ENCODE peak calls at places on chromosomes 4 and X, in six cellular contexts. T is transverse colon, B is HCT116, A is suprapubic skin, K is heart left ventricle, Z is testis. G is an unnamed sample.

GRCh38 chrX:10591363-10592036 is 28.9 kb downstream of the MID1 start:
- DNase-seq in T (no peak), B (no peak), A (no peak), K (no peak), Z (no peak), G (no peak)

GRCh38 chr4:180665994-180666818 is 1577.0 kb upstream of the TENM3 start:
- DNase-seq in T (no peak), B (peak; percentile 76), A (no peak), K (no peak), Z (peak; percentile 40), G (no peak)

GRCh38 chr4:76689079-76689817 is 208.7 kb downstream of the SOWAHB start:
- DNase-seq in T (peak; percentile 52), B (peak; percentile 18), A (no peak), K (peak; percentile 41), Z (peak; percentile 38), G (peak; percentile 78)

GRCh38 chr4:32216502-32216901 is 1496.3 kb downstream of the PCDH7 start:
- DNase-seq in T (no peak), B (no peak), A (no peak), K (no peak), Z (no peak), G (no peak)

GRCh38 chr4:48340276-48340904 is 939 bp upstream of the SLAIN2 start:
- DNase-seq in T (peak; percentile 43), B (no peak), A (no peak), K (no peak), Z (no peak), G (no peak)

GRCh38 chr4:153019906-153020305 is 83.8 kb downstream of the FHDC1 start:
- DNase-seq in T (no peak), B (no peak), A (no peak), K (no peak), Z (no peak), G (no peak)

GRCh38 chrX:13110427-13111324 is 66.3 kb upstream of the FAM9C start:
- DNase-seq in T (peak; percentile 51), B (peak; percentile 33), A (peak; percentile 73), K (peak; percentile 38), Z (no peak), G (no peak)

GRCh38 chr4:23382880-23383279 is 507.0 kb downstream of the PPARGC1A start:
- DNase-seq in T (no peak), B (no peak), A (no peak), K (no peak), Z (no peak), G (no peak)

GRCh38 chr4:26267087-26267486 is 53.7 kb upstream of the RBPJ start:
- DNase-seq in T (peak; percentile 47), B (no peak), A (peak; percentile 80), K (peak; percentile 21), Z (peak; percentile 78), G (no peak)

GRCh38 chrX:53398216-53398615 is 24.2 kb downstream of the SMC1A start:
- DNase-seq in T (no peak), B (no peak), A (no peak), K (no peak), Z (no peak), G (no peak)

GRCh38 chrX:75156537-75156945 is 458 bp upstream of the ABCB7 start:
- DNase-seq in T (no peak), B (no peak), A (no peak), K (no peak), Z (no peak), G (no peak)

GRCh38 chr4:134695433-134695832 is 493.8 kb upstream of the PABPC4L start:
- DNase-seq in T (no peak), B (no peak), A (no peak), K (no peak), Z (no peak), G (no peak)

GRCh38 chr4:157271166-157271869 is 50.8 kb downstream of the GRIA2 start:
- DNase-seq in T (no peak), B (no peak), A (no peak), K (no peak), Z (no peak), G (no peak)

GRCh38 chr4:148116264-148116663 is 325.9 kb downstream of the NR3C2 start:
- DNase-seq in T (no peak), B (no peak), A (no peak), K (no peak), Z (no peak), G (no peak)

GRCh38 chr4:15303052-15303641 is 124.7 kb upstream of the C1QTNF7 start:
- DNase-seq in T (no peak), B (no peak), A (no peak), K (no peak), Z (no peak), G (no peak)

GRCh38 chr4:118770741-118771187 is 65.2 kb downstream of the SEC24D start:
- DNase-seq in T (no peak), B (no peak), A (no peak), K (no peak), Z (no peak), G (no peak)

GRCh38 chr4:173752610-173753009 is 222.6 kb upstream of the HAND2 start:
- DNase-seq in T (peak; percentile 31), B (peak; percentile 58), A (no peak), K (no peak), Z (peak; percentile 79), G (no peak)

GRCh38 chrX:85828771-85829170 is 218.6 kb downstream of the CHM start:
- DNase-seq in T (no peak), B (no peak), A (no peak), K (no peak), Z (no peak), G (no peak)

GRCh38 chr4:6746721-6747689 is 31.0 kb downstream of the BLOC1S4 start:
- DNase-seq in T (peak; percentile 88), B (no peak), A (no peak), K (peak; percentile 39), Z (peak; percentile 70), G (peak; percentile 68)

GRCh38 chr4:56762484-56763250 is 58.8 kb downstream of the SPINK2 start:
- DNase-seq in T (no peak), B (no peak), A (no peak), K (no peak), Z (no peak), G (no peak)

GRCh38 chr4:120801171-120801758 is 121.3 kb downstream of the PRDM5 start:
- DNase-seq in T (no peak), B (no peak), A (no peak), K (peak; percentile 56), Z (no peak), G (no peak)

GRCh38 chrX:68719904-68720614 is 72.6 kb downstream of the STARD8 start:
- DNase-seq in T (no peak), B (no peak), A (peak; percentile 35), K (no peak), Z (no peak), G (peak; percentile 65)

DNA sequence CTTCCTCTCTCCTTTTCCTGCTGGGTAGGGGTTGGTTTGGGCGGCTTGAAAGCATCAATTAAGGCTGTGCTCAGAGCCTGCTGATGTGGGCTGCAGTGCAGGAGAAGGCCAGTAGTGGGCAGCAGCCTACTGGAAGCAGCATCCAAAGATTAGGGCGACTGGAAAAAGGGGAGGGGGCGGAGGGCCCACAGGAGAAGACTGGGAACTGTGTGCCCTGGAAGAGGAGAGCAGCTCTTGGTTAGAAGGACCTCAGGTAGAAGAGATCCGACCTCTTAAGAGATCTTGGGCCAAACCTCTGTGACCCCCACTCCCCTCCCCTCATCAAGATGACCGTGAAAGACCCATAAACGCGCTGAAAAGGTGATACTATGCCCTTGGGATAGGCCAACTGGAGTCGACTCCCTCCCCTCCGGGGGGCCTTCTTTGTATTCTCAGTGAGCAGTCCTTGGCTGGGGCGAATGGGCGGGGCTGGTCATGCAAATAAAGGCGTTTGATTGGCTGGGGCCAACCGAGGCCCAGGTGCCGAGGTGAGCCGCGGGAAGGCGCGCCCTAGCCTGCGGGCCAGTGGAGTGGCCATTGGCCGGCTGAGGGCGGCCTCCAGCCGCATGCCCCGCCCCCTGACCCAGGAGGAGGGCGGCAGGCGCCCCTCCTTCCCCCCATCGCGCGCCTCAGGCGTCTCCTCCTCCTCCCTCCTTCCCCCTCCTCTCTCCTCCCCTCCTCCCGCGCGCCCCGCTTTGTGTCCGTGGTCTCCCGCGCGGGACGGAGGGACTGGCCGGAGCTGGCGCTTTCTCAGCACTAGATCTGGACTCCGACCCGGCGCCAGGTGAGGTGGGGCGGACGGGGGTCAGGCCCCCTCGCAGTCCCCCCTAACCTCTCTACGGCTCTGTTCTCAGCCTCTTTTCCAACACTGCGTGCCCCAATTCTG is 10.1 kb downstream of the DLG3 start:
- DNase-seq in T (peak; percentile 91), B (peak; percentile 82), A (no peak), K (peak; percentile 56), Z (peak; percentile 66), G (peak; percentile 87)
- TF ChIP-seq POLR2A in T (peak; percentile 44), B (no peak), A (no peak), K (no peak), Z (no peak), G (no peak)

GRCh38 chr4:159107203-159107921 is 4.5 kb downstream of the RAPGEF2 start:
- DNase-seq in T (no peak), B (no peak), A (no peak), K (no peak), Z (no peak), G (no peak)
- TF ChIP-seq POLR2A in T (no peak), B (no peak), A (no peak), K (no peak), Z (no peak), G (no peak)

DNA sequence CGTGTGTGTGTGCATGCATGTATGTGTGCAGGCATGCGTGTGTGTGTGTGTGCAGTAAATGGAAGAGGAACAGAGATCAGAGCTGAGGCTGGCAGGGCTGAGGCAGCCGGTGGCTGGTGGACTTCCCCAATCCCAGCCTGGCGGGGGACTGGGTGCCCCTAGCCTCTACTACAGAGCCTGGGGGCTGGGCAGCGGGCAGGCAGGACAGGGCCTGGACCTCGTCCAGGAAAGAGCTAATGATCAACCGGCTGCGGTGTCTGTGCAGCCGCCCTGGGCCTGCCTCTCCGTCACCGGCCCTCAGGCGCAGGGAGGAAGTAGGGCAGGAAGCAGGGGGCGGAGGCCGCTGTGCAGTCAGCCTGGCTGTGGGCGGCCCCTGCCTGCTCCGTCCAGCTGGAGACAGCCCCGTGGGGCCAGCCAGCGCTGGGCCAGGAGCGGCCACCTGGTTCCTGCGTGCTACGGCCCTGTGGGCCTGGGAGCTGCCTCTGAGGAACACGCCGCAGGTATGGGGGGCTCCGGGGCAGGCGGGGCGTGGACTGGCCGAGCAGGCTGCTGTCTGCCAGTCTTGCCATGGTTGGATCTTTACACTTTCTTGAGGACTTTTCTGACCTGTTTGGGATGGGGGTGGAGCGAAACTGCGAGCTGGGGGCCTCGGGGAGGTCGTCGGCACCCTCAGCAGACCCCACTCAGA is at the start of gene SH3TC1:
- DNase-seq in T (peak; percentile 92), B (peak; percentile 46), A (peak; percentile 90), K (peak; percentile 91), Z (peak; percentile 83), G (peak; percentile 97)
- TF ChIP-seq POLR2A in T (peak; percentile 81), B (no peak), A (no peak), K (no peak), Z (no peak), G (peak; percentile 71)

DNA sequence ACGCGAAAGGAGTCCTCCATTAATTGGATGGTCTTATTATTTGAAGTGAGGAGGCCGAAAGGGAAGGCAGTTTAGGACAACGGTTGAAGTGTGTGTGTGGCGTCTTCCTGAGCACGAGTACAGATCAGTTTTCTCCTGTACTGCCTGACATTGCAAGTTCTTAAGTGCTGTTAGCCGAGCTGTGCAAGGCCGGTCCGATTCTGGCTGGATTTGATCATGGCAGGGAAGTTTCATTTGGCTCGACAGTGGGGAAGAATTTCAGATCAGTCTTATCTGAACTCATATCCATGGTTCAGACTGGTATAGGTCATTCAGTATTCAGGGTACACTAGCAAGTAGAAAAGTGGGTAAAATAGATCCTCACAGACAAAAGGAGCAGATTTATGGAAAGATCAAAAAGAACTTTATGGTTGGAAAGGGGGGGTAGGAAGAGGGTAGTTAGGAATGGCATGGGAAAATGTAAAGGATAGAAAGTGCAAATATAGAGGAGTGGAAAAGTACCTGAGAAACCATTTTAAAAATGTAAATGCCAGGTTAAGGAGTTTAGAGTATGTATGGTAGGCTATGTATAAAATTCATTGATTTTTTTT is 689 bp downstream of the THAP9 start:
- DNase-seq in T (no peak), B (no peak), A (no peak), K (no peak), Z (no peak), G (no peak)
- TF ChIP-seq POLR2A in T (no peak), B (peak; percentile 79), A (no peak), K (no peak), Z (no peak), G (no peak)